ENCODE peak calls at places on chromosomes 7 and 10, in five cellular contexts. One of them, this sample, is unnamed.

GRCh38 chr10:109773818-109774440 is 149.4 kb downstream of the XPNPEP1 start:
- DNase-seq in iPS DF 6.9: no peak
- DNase-seq in psoas muscle: no peak
- DNase-seq in fibroblast of lung: peak
- DNase-seq in GM23338: peak
- DNase-seq in this sample: no peak

GRCh38 chr7:70849580-70850235 is 282.2 kb upstream of the GALNT17 start:
- DNase-seq in iPS DF 6.9: no peak
- DNase-seq in GM23338: peak
- DNase-seq in psoas muscle: no peak
- DNase-seq in fibroblast of lung: no peak
- DNase-seq in this sample: no peak

GRCh38 chr10:15802375-15802949 is 57.8 kb downstream of the MINDY3 start:
- DNase-seq in iPS DF 6.9: no peak
- DNase-seq in fibroblast of lung: no peak
- DNase-seq in psoas muscle: no peak
- DNase-seq in GM23338: no peak
- DNase-seq in this sample: no peak

GRCh38 chr7:80463272-80463920 is 48.5 kb downstream of the GNAT3 start:
- DNase-seq in iPS DF 6.9: no peak
- DNase-seq in GM23338: no peak
- DNase-seq in fibroblast of lung: peak
- DNase-seq in psoas muscle: no peak
- DNase-seq in this sample: no peak

GRCh38 chr7:17781491-17782215 is 158.6 kb downstream of the SNX13 start:
- DNase-seq in psoas muscle: no peak
- DNase-seq in iPS DF 6.9: no peak
- DNase-seq in GM23338: no peak
- DNase-seq in fibroblast of lung: peak
- DNase-seq in this sample: no peak

GRCh38 chr10:76089626-76090185 is 658.3 kb downstream of the LRMDA start:
- DNase-seq in psoas muscle: no peak
- DNase-seq in fibroblast of lung: no peak
- DNase-seq in GM23338: no peak
- DNase-seq in iPS DF 6.9: no peak
- DNase-seq in this sample: no peak

GRCh38 chr10:72322280-72323058 is 32.2 kb downstream of the DNAJB12 start:
- DNase-seq in GM23338: peak
- DNase-seq in psoas muscle: no peak
- DNase-seq in fibroblast of lung: no peak
- DNase-seq in iPS DF 6.9: no peak
- DNase-seq in this sample: peak

GRCh38 chr7:39829028-39829427 is 121.0 kb upstream of the CDK13 start:
- DNase-seq in GM23338: peak
- DNase-seq in psoas muscle: no peak
- DNase-seq in iPS DF 6.9: no peak
- DNase-seq in fibroblast of lung: no peak
- DNase-seq in this sample: no peak

GRCh38 chr7:95915731-95916130 is 143.4 kb downstream of the DYNC1I1 start:
- DNase-seq in iPS DF 6.9: no peak
- DNase-seq in fibroblast of lung: peak
- DNase-seq in GM23338: no peak
- DNase-seq in psoas muscle: no peak
- DNase-seq in this sample: no peak

GRCh38 chr10:6786579-6787031 is 206.5 kb upstream of the PRKCQ start:
- DNase-seq in GM23338: no peak
- DNase-seq in iPS DF 6.9: no peak
- DNase-seq in fibroblast of lung: peak
- DNase-seq in psoas muscle: no peak
- DNase-seq in this sample: no peak

GRCh38 chr10:71782221-71782916 is 9.0 kb upstream of the VSIR start:
- DNase-seq in GM23338: no peak
- DNase-seq in fibroblast of lung: no peak
- DNase-seq in iPS DF 6.9: no peak
- DNase-seq in psoas muscle: no peak
- DNase-seq in this sample: no peak

GRCh38 chr10:30445716-30446115 is 11.7 kb downstream of the MAP3K8 start:
- DNase-seq in psoas muscle: no peak
- DNase-seq in fibroblast of lung: peak
- DNase-seq in GM23338: no peak
- DNase-seq in iPS DF 6.9: no peak
- DNase-seq in this sample: no peak

GRCh38 chr10:69879628-69880257 is 78.0 kb downstream of the COL13A1 start:
- DNase-seq in psoas muscle: no peak
- DNase-seq in GM23338: no peak
- DNase-seq in iPS DF 6.9: no peak
- DNase-seq in fibroblast of lung: no peak
- DNase-seq in this sample: no peak

GRCh38 chr10:113297226-113297625 is 255.6 kb upstream of the HABP2 start:
- DNase-seq in psoas muscle: no peak
- DNase-seq in fibroblast of lung: no peak
- DNase-seq in iPS DF 6.9: no peak
- DNase-seq in GM23338: no peak
- DNase-seq in this sample: no peak

DNA sequence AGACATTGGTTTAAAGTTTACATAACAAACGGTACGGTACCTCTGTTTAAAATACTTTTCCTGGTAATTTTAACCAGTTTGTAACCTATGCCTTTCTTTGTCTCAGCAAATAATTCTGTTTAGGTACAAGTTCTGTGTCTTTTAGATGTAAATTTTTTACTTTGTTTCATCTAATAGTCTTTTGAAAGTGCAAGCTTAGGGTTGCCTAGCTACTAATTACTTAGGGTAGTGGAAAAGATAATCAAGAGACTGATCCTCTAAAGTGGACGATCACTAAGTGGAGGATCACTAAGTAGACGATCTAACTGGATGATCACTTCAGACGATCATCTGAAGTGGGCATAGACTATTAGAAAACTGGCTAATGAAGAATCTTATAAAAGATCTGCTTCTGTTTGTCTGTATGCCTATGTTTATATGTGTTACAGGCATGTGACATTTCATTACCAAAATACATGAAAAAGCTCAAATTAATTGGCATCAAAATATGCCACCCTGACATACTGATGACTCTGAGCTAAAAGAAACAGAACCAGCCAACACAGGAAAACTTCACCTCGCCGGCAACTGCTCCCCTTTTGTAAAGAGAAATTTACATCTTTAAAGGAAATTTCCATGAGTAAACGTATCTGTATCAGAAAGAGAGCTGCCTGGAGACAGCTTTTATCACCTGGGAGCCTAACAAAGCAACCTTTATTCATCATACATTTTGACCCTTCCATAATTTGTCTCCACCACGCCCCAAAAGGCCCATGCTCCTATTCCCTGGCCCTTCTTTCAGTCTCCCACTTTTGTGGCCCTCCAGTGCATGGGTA is 15.9 kb upstream of the FKBP9 start:
- DNase-seq in GM23338: peak
- DNase-seq in fibroblast of lung: no peak
- DNase-seq in iPS DF 6.9: no peak
- DNase-seq in psoas muscle: no peak
- DNase-seq in this sample: no peak
- H3K4me3 ChIP-seq in GM23338: peak
- H3K4me3 ChIP-seq in fibroblast of lung: peak
- H3K4me3 ChIP-seq in iPS DF 6.9: no peak
- H3K4me3 ChIP-seq in psoas muscle: peak
- H3K4me3 ChIP-seq in this sample: no peak

DNA sequence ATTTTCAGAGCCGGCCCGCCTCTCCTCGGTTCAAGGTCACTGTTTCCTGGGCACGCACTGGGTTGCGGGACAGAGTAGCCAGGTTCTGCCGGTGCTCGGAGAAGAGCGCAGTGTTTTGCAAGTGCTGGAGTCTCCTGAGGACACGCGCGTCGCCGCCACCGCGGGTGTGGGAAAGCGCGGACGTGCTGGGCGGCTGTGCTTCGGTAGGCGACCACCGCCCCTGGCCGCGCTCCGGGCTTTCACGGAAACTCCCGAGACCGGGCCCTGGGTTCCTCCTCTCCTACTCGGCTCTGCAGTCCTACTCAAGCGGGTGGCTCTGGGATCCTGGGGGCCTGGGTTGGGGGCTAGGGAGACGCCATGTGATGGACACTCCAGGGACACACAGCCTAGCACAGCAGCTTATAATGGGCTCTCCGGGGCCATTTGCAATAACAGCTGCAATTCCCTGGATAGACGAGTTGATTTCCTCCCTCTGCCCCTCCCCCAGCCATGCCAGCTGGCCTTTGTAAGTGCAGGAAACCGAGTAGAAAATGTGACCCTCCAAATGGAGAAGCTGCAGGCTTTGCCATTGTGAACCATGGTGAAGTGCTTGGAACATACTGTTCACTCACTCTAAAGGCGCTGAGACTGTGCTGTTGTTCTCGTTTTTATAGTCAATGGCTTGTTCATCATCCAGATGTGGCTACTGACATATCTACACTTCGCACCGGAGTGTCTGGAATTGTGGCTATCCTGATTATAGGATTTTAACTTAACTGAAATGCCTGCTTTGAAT is 2.1 kb downstream of the FRAT1 start:
- DNase-seq in iPS DF 6.9: no peak
- DNase-seq in GM23338: peak
- DNase-seq in fibroblast of lung: no peak
- DNase-seq in psoas muscle: peak
- DNase-seq in this sample: no peak
- H3K27ac ChIP-seq in iPS DF 6.9: no peak
- H3K27ac ChIP-seq in GM23338: no peak
- H3K27ac ChIP-seq in fibroblast of lung: no peak
- H3K27ac ChIP-seq in psoas muscle: peak
- H3K27ac ChIP-seq in this sample: peak

GRCh38 chr7:99860281-99861127 is 16.3 kb downstream of the OR2AE1 start:
- DNase-seq in iPS DF 6.9: no peak
- DNase-seq in psoas muscle: peak
- DNase-seq in GM23338: no peak
- DNase-seq in fibroblast of lung: peak
- DNase-seq in this sample: no peak
- H3K4me3 ChIP-seq in iPS DF 6.9: no peak
- H3K4me3 ChIP-seq in psoas muscle: no peak
- H3K4me3 ChIP-seq in GM23338: no peak
- H3K4me3 ChIP-seq in fibroblast of lung: no peak
- H3K4me3 ChIP-seq in this sample: no peak

GRCh38 chr10:79602953-79603352 is 7.8 kb upstream of the SFTPA1 start:
- DNase-seq in fibroblast of lung: no peak
- DNase-seq in psoas muscle: no peak
- DNase-seq in GM23338: peak
- DNase-seq in iPS DF 6.9: no peak
- DNase-seq in this sample: no peak
- H3K27ac ChIP-seq in fibroblast of lung: no peak
- H3K27ac ChIP-seq in psoas muscle: no peak
- H3K27ac ChIP-seq in GM23338: no peak
- H3K27ac ChIP-seq in iPS DF 6.9: no peak
- H3K27ac ChIP-seq in this sample: no peak